ENCODE peak calls at places on chromosomes 7 and 10, in seven cellular contexts. G is stimulated activated naive CD8-positive, alpha-beta T cell treated with anti-CD3 and anti-CD28 coated beads, Interleukin-15, amount 100 ng/mL, for 72 hours; P is activated T-cell treated with anti-CD3 and anti-CD28 coated beads for 48 hours; Y is stimulated activated CD4-positive, alpha-beta T cell treated with anti-CD3 and anti-CD28 coated beads, TNF-alpha, amount 100 ng/mL, for 24 hours; B is SK-N-DZ; K is GM04503; I is ovary. O is an unnamed sample.

GRCh38 chr10:24814568-24815313 is 91.1 kb upstream of the ARHGAP21 start:
- DNase-seq in B (no peak), P (peak), G (no peak), I (no peak), Y (no peak), K (no peak), O (no peak)

GRCh38 chr7:107815254-107815882 is 12.3 kb upstream of the SLC26A3 start:
- DNase-seq in Y (peak), B (no peak), K (no peak), G (no peak), P (no peak), I (no peak), O (no peak)

GRCh38 chr7:112431803-112432202 is 18.5 kb upstream of the IFRD1 start:
- DNase-seq in G (no peak), B (no peak), P (no peak), Y (no peak), K (no peak), I (no peak), O (no peak)

GRCh38 chr7:67377939-67378862 is 381.6 kb downstream of the TYW1 start:
- DNase-seq in P (peak), G (peak), B (peak), Y (peak), I (peak), K (peak), O (peak)

GRCh38 chr7:868189-868486 is 8.2 kb upstream of the GET4 start:
- DNase-seq in Y (no peak), G (no peak), K (no peak), P (no peak), I (no peak), B (no peak), O (no peak)

GRCh38 chr7:82559203-82559805 is 115.7 kb upstream of the CACNA2D1 start:
- DNase-seq in B (peak), K (no peak), I (no peak), G (no peak), Y (no peak), P (no peak), O (no peak)

GRCh38 chr10:785539-786214 is 96.2 kb upstream of the DIP2C start:
- DNase-seq in K (no peak), B (no peak), I (no peak), Y (no peak), P (no peak), G (no peak), O (no peak)

GRCh38 chr7:151699147-151699546 is 177.8 kb downstream of the PRKAG2 start:
- DNase-seq in I (peak), Y (no peak), G (no peak), P (no peak), K (no peak), B (no peak), O (no peak)

GRCh38 chr7:103576616-103577015 is 130.6 kb upstream of the SLC26A5 start:
- DNase-seq in B (no peak), P (no peak), Y (no peak), I (no peak), G (no peak), K (no peak), O (no peak)

GRCh38 chr10:30553625-30554442 is 75.7 kb downstream of the LYZL2 start:
- DNase-seq in Y (no peak), B (no peak), P (no peak), G (no peak), I (peak), K (no peak), O (no peak)

GRCh38 chr10:21516270-21517131 is 9.0 kb downstream of the SKIDA1 start:
- DNase-seq in P (peak), I (peak), K (no peak), Y (no peak), G (peak), B (no peak), O (no peak)

GRCh38 chr10:77967611-77968022 is 41.1 kb upstream of the DLG5 start:
- DNase-seq in B (peak), G (no peak), I (no peak), K (no peak), Y (no peak), P (no peak), O (no peak)

GRCh38 chr7:106773228-106773627 is 91.9 kb upstream of the PIK3CG start:
- DNase-seq in I (no peak), P (no peak), B (no peak), G (no peak), K (no peak), Y (no peak), O (no peak)

GRCh38 chr10:99280472-99280871 is 44.8 kb upstream of the HPSE2 start:
- DNase-seq in B (no peak), I (no peak), G (no peak), K (no peak), Y (no peak), P (no peak), O (no peak)

GRCh38 chr10:30591249-30591670 is 38.3 kb downstream of the LYZL2 start:
- DNase-seq in Y (peak), G (peak), P (no peak), K (no peak), B (peak), I (no peak), O (no peak)

GRCh38 chr7:130352335-130353074 is 7.9 kb downstream of the CPA5 start:
- DNase-seq in G (no peak), P (no peak), K (peak), Y (no peak), I (peak), B (no peak), O (no peak)

GRCh38 chr10:89414879-89415821 is 782 bp downstream of the IFIT5 start:
- DNase-seq in Y (no peak), P (peak), G (peak), K (no peak), I (no peak), B (peak), O (peak)

GRCh38 chr10:129641982-129642381 is 174.9 kb downstream of the MGMT start:
- DNase-seq in B (no peak), Y (no peak), I (no peak), K (no peak), P (no peak), G (no peak), O (no peak)

GRCh38 chr10:34813626-34814227 is 1.4 kb downstream of the PARD3 start:
- DNase-seq in G (no peak), B (no peak), K (no peak), I (no peak), Y (no peak), P (no peak), O (no peak)

GRCh38 chr10:16816142-16816541 is 1.1 kb downstream of the RSU1 start:
- DNase-seq in P (no peak), K (no peak), I (no peak), G (no peak), Y (no peak), B (peak), O (no peak)

GRCh38 chr10:86319626-86320025 is 47.0 kb downstream of the GRID1 start:
- DNase-seq in G (no peak), P (no peak), K (no peak), I (no peak), Y (no peak), B (peak), O (no peak)

GRCh38 chr7:74542558-74543117 is 88.9 kb downstream of the GTF2IRD1 start:
- DNase-seq in K (no peak), P (no peak), Y (no peak), I (no peak), B (no peak), G (no peak), O (no peak)

GRCh38 chr7:50304911-50305621 is 550 bp downstream of the IKZF1 start:
- DNase-seq in P (no peak), B (no peak), K (no peak), G (peak), Y (no peak), I (no peak), O (no peak)

GRCh38 chr10:27564880-27565279 is 60.8 kb downstream of the RAB18 start:
- DNase-seq in G (no peak), K (no peak), B (no peak), I (no peak), Y (no peak), P (no peak), O (no peak)

GRCh38 chr7:591856-592628 is 72.4 kb upstream of the PDGFA start:
- DNase-seq in K (no peak), Y (no peak), B (no peak), I (no peak), P (no peak), G (no peak), O (no peak)

GRCh38 chr10:132204781-132205473 is 18.2 kb downstream of the DPYSL4 start:
- DNase-seq in G (no peak), K (no peak), P (no peak), B (no peak), Y (no peak), I (no peak), O (no peak)

GRCh38 chr10:10677479-10677878 is 340.2 kb upstream of the CELF2 start:
- DNase-seq in G (peak), B (peak), P (peak), I (peak), K (no peak), Y (no peak), O (no peak)

GRCh38 chr10:113059001-113059780 is 109.1 kb downstream of the TCF7L2 start:
- DNase-seq in G (no peak), I (peak), K (peak), Y (no peak), B (peak), P (no peak), O (no peak)

GRCh38 chr7:51081270-51081890 is 235.2 kb downstream of the COBL start:
- DNase-seq in K (no peak), G (no peak), I (no peak), B (no peak), Y (no peak), P (no peak), O (no peak)

GRCh38 chr10:88542522-88542921 is 40.6 kb downstream of the RNLS start:
- DNase-seq in Y (no peak), G (no peak), B (no peak), K (no peak), P (no peak), I (peak), O (no peak)